ENCODE peak calls at places on chromosome 12, in five cellular contexts. One of them, this sample, is unnamed.

GRCh38 chr12:114625294-114625851 is 58.6 kb downstream of the TBX3 start:
- DNase-seq in neuronal stem cell: peak
- DNase-seq in OCI-LY7: peak
- DNase-seq in psoas muscle: no peak
- DNase-seq in colonic mucosa: peak
- DNase-seq in this sample: no peak

GRCh38 chr12:58988643-58989042 is 68.3 kb upstream of the LRIG3 start:
- DNase-seq in psoas muscle: no peak
- DNase-seq in colonic mucosa: no peak
- DNase-seq in neuronal stem cell: no peak
- DNase-seq in OCI-LY7: no peak
- DNase-seq in this sample: no peak

GRCh38 chr12:42129595-42130204 is 15.0 kb downstream of the GXYLT1 start:
- DNase-seq in OCI-LY7: peak
- DNase-seq in colonic mucosa: peak
- DNase-seq in neuronal stem cell: peak
- DNase-seq in psoas muscle: no peak
- DNase-seq in this sample: no peak

GRCh38 chr12:93176166-93176565 is 201.6 kb upstream of the NUDT4 start:
- DNase-seq in psoas muscle: no peak
- DNase-seq in neuronal stem cell: no peak
- DNase-seq in OCI-LY7: no peak
- DNase-seq in colonic mucosa: no peak
- DNase-seq in this sample: no peak

GRCh38 chr12:4446335-4446734 is 720 bp upstream of the FGF6 start:
- DNase-seq in colonic mucosa: no peak
- DNase-seq in OCI-LY7: no peak
- DNase-seq in neuronal stem cell: no peak
- DNase-seq in psoas muscle: no peak
- DNase-seq in this sample: no peak

GRCh38 chr12:30753233-30753632 is 1.5 kb downstream of the CAPRIN2 start:
- DNase-seq in OCI-LY7: peak
- DNase-seq in neuronal stem cell: peak
- DNase-seq in colonic mucosa: no peak
- DNase-seq in psoas muscle: no peak
- DNase-seq in this sample: no peak

GRCh38 chr12:123732251-123732650 is 20.1 kb downstream of the ATP6V0A2 start:
- DNase-seq in colonic mucosa: no peak
- DNase-seq in OCI-LY7: no peak
- DNase-seq in neuronal stem cell: no peak
- DNase-seq in psoas muscle: no peak
- DNase-seq in this sample: no peak

GRCh38 chr12:50062733-50063452 is 5.5 kb downstream of the ASIC1 start:
- DNase-seq in colonic mucosa: no peak
- DNase-seq in neuronal stem cell: no peak
- DNase-seq in OCI-LY7: no peak
- DNase-seq in psoas muscle: peak
- DNase-seq in this sample: peak

GRCh38 chr12:27551172-27551840 is 27.3 kb downstream of the PPFIBP1 start:
- DNase-seq in neuronal stem cell: no peak
- DNase-seq in psoas muscle: no peak
- DNase-seq in OCI-LY7: no peak
- DNase-seq in colonic mucosa: no peak
- DNase-seq in this sample: no peak

GRCh38 chr12:24918596-24918995 is 30.3 kb downstream of the BCAT1 start:
- DNase-seq in psoas muscle: no peak
- DNase-seq in colonic mucosa: no peak
- DNase-seq in neuronal stem cell: no peak
- DNase-seq in OCI-LY7: no peak
- DNase-seq in this sample: no peak

GRCh38 chr12:57105011-57105753 is 6.0 kb downstream of the STAT6 start:
- DNase-seq in neuronal stem cell: no peak
- DNase-seq in colonic mucosa: no peak
- DNase-seq in OCI-LY7: no peak
- DNase-seq in psoas muscle: peak
- DNase-seq in this sample: peak

GRCh38 chr12:57106021-57106708 is 5.0 kb downstream of the STAT6 start:
- DNase-seq in psoas muscle: no peak
- DNase-seq in OCI-LY7: no peak
- DNase-seq in neuronal stem cell: no peak
- DNase-seq in colonic mucosa: no peak
- DNase-seq in this sample: no peak

GRCh38 chr12:57104292-57104910 is 6.8 kb downstream of the STAT6 start:
- DNase-seq in OCI-LY7: no peak
- DNase-seq in neuronal stem cell: no peak
- DNase-seq in colonic mucosa: no peak
- DNase-seq in psoas muscle: no peak
- DNase-seq in this sample: peak

GRCh38 chr12:57101892-57102695 is 9.1 kb downstream of the STAT6 start:
- DNase-seq in neuronal stem cell: no peak
- DNase-seq in colonic mucosa: peak
- DNase-seq in psoas muscle: no peak
- DNase-seq in OCI-LY7: no peak
- DNase-seq in this sample: no peak

DNA sequence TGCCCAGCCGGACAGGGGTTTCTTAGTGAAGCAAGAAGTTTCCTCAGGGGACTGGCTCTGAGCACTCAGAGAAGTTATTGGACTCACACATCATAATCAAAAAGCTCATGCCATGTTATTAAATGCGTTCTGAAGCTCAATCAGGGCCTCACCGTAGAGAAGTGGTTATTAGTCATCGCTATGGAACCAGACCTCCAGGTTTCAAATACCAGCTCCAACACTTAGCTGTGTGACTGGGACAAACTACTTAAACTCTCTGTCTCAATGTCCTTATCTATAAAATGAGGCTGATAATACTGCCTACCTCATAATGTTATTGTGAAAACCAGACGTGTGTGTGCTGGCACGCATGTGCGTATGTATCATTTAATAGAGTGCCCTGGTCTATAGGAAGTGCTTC is 7.3 kb downstream of the STAT6 start:
- DNase-seq in psoas muscle: no peak
- DNase-seq in neuronal stem cell: no peak
- DNase-seq in OCI-LY7: no peak
- DNase-seq in colonic mucosa: no peak
- DNase-seq in this sample: no peak
- H3K27ac ChIP-seq in psoas muscle: no peak
- H3K27ac ChIP-seq in neuronal stem cell: no peak
- H3K27ac ChIP-seq in OCI-LY7: no peak
- H3K27ac ChIP-seq in colonic mucosa: no peak
- H3K27ac ChIP-seq in this sample: no peak

GRCh38 chr12:1590083-1590979 is 4.0 kb downstream of the FBXL14 start:
- DNase-seq in psoas muscle: no peak
- DNase-seq in neuronal stem cell: peak
- DNase-seq in OCI-LY7: no peak
- DNase-seq in colonic mucosa: peak
- DNase-seq in this sample: peak
- H3K4me3 ChIP-seq in psoas muscle: peak
- H3K4me3 ChIP-seq in neuronal stem cell: peak
- H3K4me3 ChIP-seq in OCI-LY7: peak
- H3K4me3 ChIP-seq in colonic mucosa: peak
- H3K4me3 ChIP-seq in this sample: no peak

GRCh38 chr12:104626069-104626690 is 169.4 kb downstream of the CHST11 start:
- DNase-seq in OCI-LY7: no peak
- DNase-seq in psoas muscle: no peak
- DNase-seq in neuronal stem cell: no peak
- DNase-seq in colonic mucosa: no peak
- DNase-seq in this sample: no peak
- H3K27ac ChIP-seq in OCI-LY7: no peak
- H3K27ac ChIP-seq in psoas muscle: no peak
- H3K27ac ChIP-seq in neuronal stem cell: no peak
- H3K27ac ChIP-seq in colonic mucosa: no peak
- H3K27ac ChIP-seq in this sample: peak

GRCh38 chr12:6770094-6770493 is 2.2 kb upstream of the LAG3 start:
- DNase-seq in OCI-LY7: no peak
- DNase-seq in colonic mucosa: no peak
- DNase-seq in psoas muscle: no peak
- DNase-seq in neuronal stem cell: no peak
- DNase-seq in this sample: no peak
- H3K4me3 ChIP-seq in OCI-LY7: no peak
- H3K4me3 ChIP-seq in colonic mucosa: no peak
- H3K4me3 ChIP-seq in psoas muscle: no peak
- H3K4me3 ChIP-seq in neuronal stem cell: no peak
- H3K4me3 ChIP-seq in this sample: no peak

GRCh38 chr12:6946920-6947374 is 3.1 kb downstream of the C12orf57 start:
- DNase-seq in colonic mucosa: no peak
- DNase-seq in psoas muscle: peak
- DNase-seq in neuronal stem cell: no peak
- DNase-seq in OCI-LY7: no peak
- DNase-seq in this sample: peak
- H3K27ac ChIP-seq in colonic mucosa: peak
- H3K27ac ChIP-seq in psoas muscle: no peak
- H3K27ac ChIP-seq in neuronal stem cell: no peak
- H3K27ac ChIP-seq in OCI-LY7: peak
- H3K27ac ChIP-seq in this sample: no peak

GRCh38 chr12:64609543-64610091 is 678 bp upstream of the RASSF3 start:
- DNase-seq in colonic mucosa: no peak
- DNase-seq in OCI-LY7: peak
- DNase-seq in psoas muscle: no peak
- DNase-seq in neuronal stem cell: peak
- DNase-seq in this sample: no peak

GRCh38 chr12:64611430-64612286 is 1.4 kb downstream of the RASSF3 start:
- DNase-seq in colonic mucosa: peak
- DNase-seq in psoas muscle: peak
- DNase-seq in OCI-LY7: peak
- DNase-seq in neuronal stem cell: no peak
- DNase-seq in this sample: peak

GRCh38 chr12:64610660-64611429 is 550 bp downstream of the RASSF3 start:
- DNase-seq in colonic mucosa: peak
- DNase-seq in OCI-LY7: peak
- DNase-seq in neuronal stem cell: peak
- DNase-seq in psoas muscle: peak
- DNase-seq in this sample: peak

GRCh38 chr12:64610092-64610659 is at the start of gene RASSF3:
- DNase-seq in colonic mucosa: peak
- DNase-seq in psoas muscle: peak
- DNase-seq in OCI-LY7: peak
- DNase-seq in neuronal stem cell: peak
- DNase-seq in this sample: peak

GRCh38 chr12:64612843-64613242 is 2.5 kb downstream of the RASSF3 start:
- DNase-seq in neuronal stem cell: no peak
- DNase-seq in colonic mucosa: no peak
- DNase-seq in psoas muscle: no peak
- DNase-seq in OCI-LY7: peak
- DNase-seq in this sample: no peak
- H3K4me3 ChIP-seq in neuronal stem cell: no peak
- H3K4me3 ChIP-seq in colonic mucosa: no peak
- H3K4me3 ChIP-seq in psoas muscle: peak
- H3K4me3 ChIP-seq in OCI-LY7: peak
- H3K4me3 ChIP-seq in this sample: no peak

GRCh38 chr12:8678661-8679111 is 16.1 kb upstream of the MFAP5 start:
- DNase-seq in OCI-LY7: no peak
- DNase-seq in neuronal stem cell: no peak
- DNase-seq in colonic mucosa: no peak
- DNase-seq in psoas muscle: no peak
- DNase-seq in this sample: no peak

GRCh38 chr12:8675471-8676083 is 13.0 kb upstream of the MFAP5 start:
- DNase-seq in colonic mucosa: no peak
- DNase-seq in neuronal stem cell: no peak
- DNase-seq in OCI-LY7: no peak
- DNase-seq in psoas muscle: no peak
- DNase-seq in this sample: no peak

GRCh38 chr12:8677362-8677761 is 14.7 kb upstream of the MFAP5 start:
- DNase-seq in OCI-LY7: no peak
- DNase-seq in psoas muscle: no peak
- DNase-seq in neuronal stem cell: no peak
- DNase-seq in colonic mucosa: no peak
- DNase-seq in this sample: no peak

GRCh38 chr12:8680533-8680932 is 17.3 kb upstream of the RIMKLB start:
- DNase-seq in psoas muscle: no peak
- DNase-seq in OCI-LY7: no peak
- DNase-seq in neuronal stem cell: no peak
- DNase-seq in colonic mucosa: no peak
- DNase-seq in this sample: no peak

DNA sequence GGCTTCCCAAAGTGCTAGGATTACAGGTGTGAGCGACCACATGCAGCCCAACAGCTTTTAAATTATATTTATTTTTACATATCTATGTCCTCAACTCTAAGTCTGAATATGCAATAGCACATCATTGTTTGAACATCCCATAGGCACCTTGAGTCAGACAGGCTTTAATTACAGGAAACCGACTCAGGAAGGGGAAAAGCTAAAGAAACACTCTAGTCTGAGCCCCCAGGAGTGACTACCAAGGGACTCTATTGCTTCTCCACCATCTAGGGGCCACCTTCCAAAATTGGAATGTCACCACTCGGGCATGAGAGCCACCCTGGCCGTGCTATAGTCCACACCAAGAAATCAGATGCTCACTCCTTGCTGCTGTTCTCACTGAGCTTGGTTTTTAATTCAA is 14.0 kb upstream of the MFAP5 start:
- DNase-seq in colonic mucosa: no peak
- DNase-seq in OCI-LY7: no peak
- DNase-seq in neuronal stem cell: no peak
- DNase-seq in psoas muscle: no peak
- DNase-seq in this sample: no peak
- H3K27ac ChIP-seq in colonic mucosa: no peak
- H3K27ac ChIP-seq in OCI-LY7: no peak
- H3K27ac ChIP-seq in neuronal stem cell: no peak
- H3K27ac ChIP-seq in psoas muscle: no peak
- H3K27ac ChIP-seq in this sample: no peak

GRCh38 chr12:102958830-102959176 is 1.3 kb downstream of the ASCL1 start:
- DNase-seq in colonic mucosa: no peak
- DNase-seq in neuronal stem cell: no peak
- DNase-seq in psoas muscle: no peak
- DNase-seq in OCI-LY7: no peak
- DNase-seq in this sample: no peak
- H3K4me3 ChIP-seq in colonic mucosa: no peak
- H3K4me3 ChIP-seq in neuronal stem cell: peak
- H3K4me3 ChIP-seq in psoas muscle: peak
- H3K4me3 ChIP-seq in OCI-LY7: no peak
- H3K4me3 ChIP-seq in this sample: no peak

This sample was measured in aorta.